ENCODE peak calls at places on chromosomes 4 and X, in eight cellular contexts. W is GM13977, T is neural progenitor cell, A is fibroblast of pulmonary artery, Y is AG10803, S is foreskin keratinocyte, U is fibroblast of the aortic adventitia, C is HFF-Myc. G is an unnamed sample.

GRCh38 chrX:38335382-38335781 is 8.1 kb upstream of the RPGR start:
- DNase-seq in W (no peak), T (no peak), A (no peak), Y (no peak), S (no peak), U (no peak), C (no peak), G (no peak)

GRCh38 chr4:145299380-145300076 is 119.1 kb upstream of the OTUD4 start:
- DNase-seq in W (peak), T (no peak), A (peak), Y (peak), S (peak), U (peak), C (peak), G (no peak)

GRCh38 chr4:174604198-174604597 is 81.9 kb upstream of the HPGD start:
- DNase-seq in W (no peak), T (no peak), A (peak), Y (no peak), S (peak), U (peak), C (peak), G (no peak)

GRCh38 chrX:136063340-136064079 is 78.3 kb downstream of the SLC9A6 start:
- DNase-seq in W (no peak), T (no peak), A (peak), Y (no peak), S (peak), U (peak), C (no peak), G (no peak)

GRCh38 chr4:38308728-38309315 is 348.6 kb downstream of the PTTG2 start:
- DNase-seq in W (no peak), T (no peak), A (peak), Y (peak), S (peak), U (peak), C (no peak), G (no peak)

GRCh38 chrX:102697506-102697905 is 14.7 kb upstream of the GPRASP2 start:
- DNase-seq in W (no peak), T (no peak), A (peak), Y (peak), S (peak), U (peak), C (no peak), G (no peak)

GRCh38 chrX:8288590-8288989 is 117.5 kb upstream of the VCX2 start:
- DNase-seq in W (no peak), T (no peak), A (no peak), Y (no peak), S (peak), U (no peak), C (no peak), G (no peak)

GRCh38 chrX:150086371-150086770 is 148.1 kb upstream of the EOLA2 start:
- DNase-seq in W (no peak), T (no peak), A (no peak), Y (no peak), S (no peak), U (no peak), C (no peak), G (no peak)

GRCh38 chrX:87961471-87961870 is 443.9 kb downstream of the KLHL4 start:
- DNase-seq in W (no peak), T (no peak), A (no peak), Y (no peak), S (no peak), U (no peak), C (no peak), G (no peak)

GRCh38 chr4:163901305-163901704 is 406.8 kb downstream of the TMA16 start:
- DNase-seq in W (no peak), T (no peak), A (no peak), Y (no peak), S (no peak), U (no peak), C (no peak), G (no peak)

GRCh38 chr4:16026155-16026761 is 57.6 kb downstream of the PROM1 start:
- DNase-seq in W (peak), T (peak), A (peak), Y (peak), S (no peak), U (peak), C (no peak), G (no peak)

GRCh38 chrX:97109730-97110129 is 226.0 kb downstream of the RPA4 start:
- DNase-seq in W (no peak), T (no peak), A (no peak), Y (no peak), S (no peak), U (no peak), C (no peak), G (no peak)

GRCh38 chrX:44507292-44507691 is 35.4 kb downstream of the FUNDC1 start:
- DNase-seq in W (no peak), T (no peak), A (no peak), Y (no peak), S (no peak), U (no peak), C (no peak), G (no peak)

GRCh38 chrX:48578661-48579128 is 4.4 kb downstream of the RBM3 start:
- DNase-seq in W (no peak), T (no peak), A (no peak), Y (no peak), S (no peak), U (peak), C (no peak), G (no peak)

GRCh38 chrX:131677655-131678628 is 134.1 kb downstream of the OR13H1 start:
- DNase-seq in W (peak), T (peak), A (peak), Y (peak), S (no peak), U (peak), C (no peak), G (peak)

GRCh38 chrX:133794151-133794550 is 191.2 kb downstream of the GPC3 start:
- DNase-seq in W (no peak), T (peak), A (no peak), Y (peak), S (no peak), U (no peak), C (no peak), G (no peak)

GRCh38 chr4:83171640-83172039 is 57.1 kb upstream of the PLAC8 start:
- DNase-seq in W (no peak), T (no peak), A (peak), Y (peak), S (no peak), U (no peak), C (no peak), G (no peak)

GRCh38 chr4:5888706-5889696 is 3.9 kb downstream of the CRMP1 start:
- DNase-seq in W (no peak), T (no peak), A (no peak), Y (no peak), S (no peak), U (no peak), C (no peak), G (no peak)

GRCh38 chrX:18582910-18583493 is 88.9 kb downstream of the RS1 start:
- DNase-seq in W (no peak), T (no peak), A (no peak), Y (peak), S (no peak), U (peak), C (peak), G (no peak)

GRCh38 chr4:4344915-4345527 is 41.9 kb upstream of the NSG1 start:
- DNase-seq in W (no peak), T (no peak), A (no peak), Y (no peak), S (no peak), U (no peak), C (no peak), G (no peak)

GRCh38 chr4:7705602-7706001 is 234.1 kb downstream of the AFAP1 start:
- DNase-seq in W (no peak), T (no peak), A (no peak), Y (no peak), S (no peak), U (no peak), C (no peak), G (no peak)

GRCh38 chr4:93529692-93530091 is 298.9 kb upstream of the ATOH1 start:
- DNase-seq in W (no peak), T (no peak), A (no peak), Y (no peak), S (no peak), U (no peak), C (no peak), G (no peak)

GRCh38 chr4:74640111-74640903 is 154.0 kb downstream of the BTC start:
- DNase-seq in W (no peak), T (no peak), A (peak), Y (peak), S (peak), U (peak), C (no peak), G (no peak)

GRCh38 chrX:68186552-68187262 is 246.6 kb downstream of the OPHN1 start:
- DNase-seq in W (no peak), T (no peak), A (peak), Y (peak), S (peak), U (peak), C (no peak), G (no peak)

GRCh38 chr4:55458611-55459010 is 62.9 kb downstream of the TMEM165 start:
- DNase-seq in W (no peak), T (no peak), A (no peak), Y (no peak), S (peak), U (no peak), C (no peak), G (no peak)

GRCh38 chr4:143348233-143349077 is 11.8 kb downstream of the GAB1 start:
- DNase-seq in W (no peak), T (no peak), A (no peak), Y (no peak), S (no peak), U (no peak), C (no peak), G (no peak)

GRCh38 chr4:148874331-148874730 is 432.1 kb upstream of the NR3C2 start:
- DNase-seq in W (no peak), T (peak), A (no peak), Y (no peak), S (no peak), U (no peak), C (no peak), G (no peak)

GRCh38 chr4:118351851-118352827 is 664 bp downstream of the PRSS12 start:
- DNase-seq in W (peak), T (peak), A (peak), Y (no peak), S (peak), U (peak), C (no peak), G (peak)

DNA sequence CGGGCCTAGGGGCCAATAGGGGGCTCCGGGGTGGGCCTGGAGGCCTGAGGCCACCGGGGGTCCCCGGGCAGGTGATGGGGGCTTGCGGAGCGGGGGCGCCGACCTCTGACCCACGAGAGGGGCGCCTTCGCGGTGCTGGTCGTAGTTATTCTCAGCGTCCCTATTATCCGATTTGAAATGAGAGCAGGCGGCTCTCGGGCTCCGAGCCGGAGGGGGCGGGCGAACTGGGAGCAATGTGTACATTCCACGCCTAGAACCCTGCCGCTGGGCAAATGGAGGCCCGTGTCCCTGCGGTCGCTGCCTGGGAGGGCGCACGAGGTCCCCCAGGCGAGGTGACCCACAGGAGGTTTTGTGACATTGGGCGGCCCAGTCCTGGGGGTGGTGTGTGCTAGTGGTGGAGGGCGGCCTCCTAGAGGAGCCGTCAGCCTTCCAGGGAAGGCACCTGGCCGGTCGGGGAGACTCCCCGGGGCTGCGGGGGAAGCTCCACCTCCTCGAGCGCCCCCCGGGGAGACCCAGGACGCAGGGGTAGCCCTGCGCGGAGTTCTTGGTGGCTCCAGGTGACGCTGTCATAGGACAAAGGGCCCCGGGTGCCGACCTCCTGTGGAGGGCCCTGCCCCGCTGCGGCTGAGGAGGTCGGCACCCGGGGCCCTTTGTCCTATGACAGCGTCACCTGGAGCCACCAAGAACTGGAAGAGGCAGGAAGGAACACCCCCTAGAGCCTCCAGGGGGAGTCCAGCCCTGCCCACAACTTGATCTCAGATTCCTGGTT is 102.6 kb upstream of the PRKX start:
- DNase-seq in W (peak), T (peak), A (peak), Y (peak), S (peak), U (peak), C (no peak), G (peak)
- TF ChIP-seq CTCF in W (no peak), T (no peak), A (no peak), Y (peak), S (no peak), U (peak), C (no peak), G (no peak)

GRCh38 chr4:102501176-102501634 is at the start of gene NFKB1:
- DNase-seq in W (peak), T (peak), A (peak), Y (peak), S (peak), U (peak), C (no peak), G (peak)
- TF ChIP-seq CTCF in W (no peak), T (peak), A (no peak), Y (no peak), S (no peak), U (no peak), C (no peak), G (no peak)

DNA sequence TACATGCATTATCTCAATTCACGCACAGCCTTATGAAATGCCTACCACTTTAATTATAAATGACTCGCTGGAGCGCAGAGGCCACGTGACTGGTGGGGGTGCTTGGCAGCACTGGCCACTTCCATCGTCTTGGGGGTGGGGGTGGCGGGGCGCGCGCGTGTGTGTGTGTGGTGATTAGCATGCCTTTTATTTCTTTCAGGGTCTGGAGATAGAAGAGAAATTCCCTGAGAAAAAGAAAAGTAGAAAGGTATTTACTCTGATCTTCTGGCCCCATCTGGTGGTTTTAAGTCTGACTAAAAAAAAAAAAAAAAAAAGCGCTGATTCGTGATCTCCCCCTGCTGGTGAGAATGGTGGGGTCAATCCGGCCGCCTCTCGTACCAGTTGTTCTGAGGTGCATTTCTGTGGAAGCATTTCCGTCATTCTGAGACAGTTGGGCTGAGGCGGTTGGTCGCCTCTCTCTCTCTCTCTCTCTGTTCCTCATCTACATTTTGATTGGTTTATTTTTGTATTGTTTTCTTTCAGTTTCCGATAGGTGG is at the start of gene CCNB3:
- DNase-seq in W (peak), T (peak), A (peak), Y (peak), S (peak), U (peak), C (peak), G (peak)
- TF ChIP-seq CTCF in W (peak), T (peak), A (peak), Y (peak), S (peak), U (peak), C (peak), G (peak)

GRCh38 chr4:178296669-178297068 is 854.4 kb upstream of the AGA start:
- DNase-seq in W (no peak), T (peak), A (no peak), Y (no peak), S (no peak), U (no peak), C (no peak), G (no peak)
- TF ChIP-seq CTCF in W (no peak), T (peak), A (no peak), Y (no peak), S (no peak), U (no peak), C (no peak), G (no peak)

DNA sequence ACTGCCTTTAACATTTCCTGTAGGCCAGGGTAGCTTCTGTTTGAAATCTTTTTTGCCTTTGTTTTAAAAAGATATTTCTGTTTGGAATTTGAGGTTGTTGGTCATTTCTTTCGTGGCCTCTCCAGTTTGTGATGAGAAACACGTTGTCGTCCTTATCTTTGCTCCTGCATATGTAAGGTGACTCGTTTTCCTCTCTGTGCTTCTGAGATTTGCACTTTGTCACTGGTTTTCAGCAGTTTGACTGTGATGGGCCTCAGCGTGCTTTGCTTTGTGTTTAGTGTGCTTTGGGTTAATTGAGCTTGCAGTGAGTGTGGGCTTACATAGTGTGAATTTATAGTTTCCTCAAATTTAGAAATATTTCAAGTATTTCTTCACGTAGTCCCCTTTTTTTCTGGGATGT is 81.5 kb downstream of the FAM193A start:
- DNase-seq in W (no peak), T (no peak), A (no peak), Y (no peak), S (no peak), U (peak), C (no peak), G (no peak)
- TF ChIP-seq CTCF in W (no peak), T (no peak), A (no peak), Y (no peak), S (no peak), U (no peak), C (no peak), G (no peak)

GRCh38 chrX:39836802-39837420 is 260.8 kb downstream of the BCOR start:
- DNase-seq in W (no peak), T (no peak), A (no peak), Y (no peak), S (no peak), U (no peak), C (no peak), G (no peak)
- TF ChIP-seq CTCF in W (no peak), T (no peak), A (no peak), Y (no peak), S (no peak), U (no peak), C (no peak), G (no peak)

DNA sequence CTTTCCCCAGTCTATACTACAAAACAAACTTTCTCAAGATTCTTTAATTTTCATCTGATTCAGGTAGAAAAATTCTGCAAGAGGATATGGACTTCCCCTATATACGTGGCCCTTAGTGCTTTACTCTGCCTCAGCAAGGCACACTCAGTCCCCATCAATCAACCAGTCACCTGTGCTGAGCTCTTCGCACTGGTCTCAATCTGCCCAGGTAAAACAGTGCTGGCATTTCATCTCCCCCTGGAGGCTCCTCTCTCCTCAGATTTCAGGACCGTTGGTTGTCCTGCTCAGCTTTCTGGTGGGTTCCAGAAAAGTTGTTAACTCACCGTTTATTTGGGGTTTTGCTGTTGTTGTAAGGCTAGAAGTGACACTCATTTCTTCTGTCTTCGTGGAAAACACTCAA is 518.1 kb downstream of the TRIML1 start:
- DNase-seq in W (no peak), T (no peak), A (no peak), Y (no peak), S (no peak), U (no peak), C (no peak), G (no peak)
- TF ChIP-seq CTCF in W (no peak), T (no peak), A (no peak), Y (no peak), S (no peak), U (no peak), C (no peak), G (no peak)

GRCh38 chr4:99120501-99120900 is 23.6 kb downstream of the ADH4 start:
- DNase-seq in W (no peak), T (no peak), A (no peak), Y (no peak), S (no peak), U (no peak), C (no peak), G (no peak)

GRCh38 chr4:99117876-99118693 is 26.0 kb downstream of the ADH4 start:
- DNase-seq in W (peak), T (no peak), A (peak), Y (peak), S (no peak), U (peak), C (peak), G (no peak)
- TF ChIP-seq CTCF in W (peak), T (peak), A (peak), Y (peak), S (no peak), U (peak), C (no peak), G (peak)

GRCh38 chrX:55908685-55909212 is 191.2 kb downstream of the RRAGB start:
- DNase-seq in W (peak), T (peak), A (peak), Y (peak), S (peak), U (no peak), C (no peak), G (no peak)

DNA sequence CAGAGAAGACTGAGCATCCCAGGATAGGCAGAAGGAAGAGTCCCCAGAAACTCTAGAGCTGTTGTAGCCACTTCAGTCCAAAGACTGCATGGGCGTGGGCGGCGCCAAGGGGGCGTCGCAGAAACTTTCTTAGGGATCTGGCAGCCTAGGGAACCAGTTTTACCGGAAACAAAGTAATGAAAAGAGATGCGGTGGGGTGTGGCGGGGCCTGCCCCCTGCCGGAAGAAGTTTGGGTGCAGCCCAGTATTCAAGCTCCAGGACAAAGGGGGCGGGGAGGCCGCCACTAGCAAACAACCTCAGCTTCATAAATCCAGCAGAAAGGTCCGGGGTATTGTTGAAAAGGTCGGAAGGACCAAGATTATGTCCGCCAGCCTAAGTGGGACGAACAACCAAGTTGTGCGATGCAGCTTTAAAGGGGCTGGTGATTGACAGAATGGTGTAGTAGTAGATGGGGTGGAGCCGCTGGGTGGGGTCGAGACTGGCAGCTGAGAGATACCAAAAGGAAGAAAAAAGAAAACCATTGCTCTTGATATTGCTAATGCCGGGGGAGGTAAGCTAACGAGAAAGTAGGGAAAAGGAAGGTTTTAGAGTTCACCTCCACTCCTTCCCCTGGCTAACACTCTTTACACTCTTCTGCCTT is 190.5 kb downstream of the RRAGB start:
- DNase-seq in W (peak), T (peak), A (peak), Y (peak), S (peak), U (no peak), C (no peak), G (peak)
- TF ChIP-seq CTCF in W (peak), T (peak), A (peak), Y (peak), S (peak), U (no peak), C (peak), G (peak)

G was measured in mesothelial cell of epicardium.